ENCODE peak calls at places on chromosomes 2 and 18, in seven cellular contexts. I is K562, X is coronary artery, D is PC-9, R is upper lobe of left lung, L is fibroblast of mammary gland, P is osteoblast. W is an unnamed sample.

GRCh38 chr2:27249891-27250651 is 12.8 kb downstream of the SLC30A3 start:
- DNase-seq in I (peak; percentile 91), X (no peak), D (peak; percentile 50), R (peak; percentile 92), L (peak; percentile 40), P (peak; percentile 73), W (no peak)

GRCh38 chr2:67880291-67880761 is 182.5 kb downstream of the C1D start:
- DNase-seq in I (no peak), X (peak; percentile 64), D (no peak), R (peak; percentile 65), L (peak; percentile 41), P (no peak), W (no peak)

GRCh38 chr2:187842978-187843847 is 289.0 kb upstream of the TFPI start:
- DNase-seq in I (peak; percentile 21), X (no peak), D (peak; percentile 0), R (no peak), L (peak; percentile 76), P (no peak), W (no peak)

GRCh38 chr2:27081984-27082772 is 3.8 kb downstream of the EMILIN1 start:
- DNase-seq in I (peak; percentile 53), X (no peak), D (no peak), R (peak; percentile 85), L (no peak), P (peak; percentile 78), W (no peak)

GRCh38 chr2:238446371-238446770 is 19.6 kb downstream of the ASB1 start:
- DNase-seq in I (no peak), X (peak; percentile 11), D (no peak), R (no peak), L (no peak), P (no peak), W (no peak)

GRCh38 chr2:161070693-161071479 is 89.3 kb upstream of the TANK start:
- DNase-seq in I (no peak), X (no peak), D (no peak), R (no peak), L (no peak), P (no peak), W (no peak)

GRCh38 chr18:46518438-46518837 is 138.6 kb downstream of the LOXHD1 start:
- DNase-seq in I (no peak), X (no peak), D (peak; percentile 27), R (peak; percentile 27), L (no peak), P (no peak), W (no peak)

GRCh38 chr2:56088411-56088810 is 95.4 kb upstream of the CCDC85A start:
- DNase-seq in I (no peak), X (no peak), D (no peak), R (no peak), L (peak; percentile 10), P (no peak), W (no peak)

GRCh38 chr2:12167525-12168317 is 421.3 kb downstream of the LPIN1 start:
- DNase-seq in I (peak; percentile 57), X (no peak), D (no peak), R (peak; percentile 13), L (no peak), P (no peak), W (no peak)
- TF ChIP-seq CTCF in I (peak; percentile 68), X (no peak), D (no peak), R (peak; percentile 41), L (no peak), P (no peak), W (peak; percentile 76)

DNA sequence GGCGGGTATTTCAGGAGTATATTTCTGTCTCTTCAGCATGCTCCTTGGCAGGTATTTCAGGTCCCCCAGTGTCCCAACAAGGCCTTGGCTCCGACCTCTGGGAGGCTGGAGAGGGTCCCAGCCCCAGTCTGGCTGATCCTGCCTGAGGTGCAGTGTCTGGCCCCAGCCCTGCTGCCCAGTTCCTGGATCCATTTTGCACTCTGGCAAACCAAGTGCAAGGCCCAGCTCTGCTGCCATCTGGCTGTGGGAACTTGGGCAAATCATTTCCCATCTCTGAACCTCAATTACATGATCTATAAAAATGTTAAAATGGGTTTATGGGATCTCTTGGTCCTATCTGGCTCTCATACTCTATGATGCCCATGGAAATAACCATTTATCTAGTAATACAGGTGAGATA is 63.6 kb downstream of the ZBTB7C start:
- DNase-seq in I (no peak), X (no peak), D (no peak), R (peak; percentile 20), L (peak; percentile 34), P (peak; percentile 73), W (no peak)
- TF ChIP-seq CTCF in I (no peak), X (no peak), D (peak; percentile 53), R (peak; percentile 9), L (peak; percentile 59), P (peak; percentile 59), W (peak; percentile 22)

DNA sequence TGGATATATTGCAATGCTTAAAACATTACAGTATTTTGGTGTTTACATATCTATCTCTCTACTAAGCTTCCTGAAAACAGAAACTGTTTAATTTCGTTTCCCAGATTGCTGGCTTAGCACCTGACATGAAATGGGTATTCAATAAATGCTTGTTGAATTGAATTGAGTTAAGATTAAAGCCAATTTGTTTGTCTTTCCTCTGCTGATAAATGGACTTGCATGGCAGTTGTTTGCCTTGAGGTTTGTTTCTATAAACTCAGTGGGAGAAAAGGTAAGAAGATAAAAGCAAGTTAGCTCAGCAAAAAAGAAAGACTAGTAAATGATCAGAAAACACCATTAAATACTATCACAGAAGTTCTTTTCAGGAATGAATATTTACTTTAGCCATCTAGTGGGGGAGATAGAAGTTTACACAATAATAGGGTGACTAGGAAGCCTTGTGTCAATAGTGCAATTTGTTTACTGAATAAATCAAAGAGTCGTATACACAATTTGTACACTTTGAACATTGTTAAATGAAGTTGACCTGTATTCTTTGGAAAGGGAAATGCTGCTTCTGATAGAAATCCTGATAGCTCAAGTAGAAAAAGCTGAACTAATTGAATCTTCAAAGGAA is 754.5 kb upstream of the FAM98A start:
- DNase-seq in I (no peak), X (no peak), D (no peak), R (no peak), L (no peak), P (no peak), W (no peak)
- TF ChIP-seq CTCF in I (no peak), X (no peak), D (no peak), R (no peak), L (no peak), P (no peak), W (peak; percentile 36)

GRCh38 chr2:60677376-60677775 is 78.7 kb upstream of the PAPOLG start:
- DNase-seq in I (no peak), X (no peak), D (no peak), R (no peak), L (no peak), P (no peak), W (no peak)

GRCh38 chr2:60676950-60677349 is 79.1 kb upstream of the PAPOLG start:
- DNase-seq in I (no peak), X (no peak), D (no peak), R (no peak), L (no peak), P (no peak), W (no peak)

GRCh38 chr2:60674524-60675165 is 81.4 kb upstream of the PAPOLG start:
- DNase-seq in I (peak; percentile 83), X (peak; percentile 81), D (peak; percentile 82), R (peak; percentile 72), L (peak; percentile 62), P (peak; percentile 88), W (peak; percentile 85)

GRCh38 chr2:60678551-60678950 is 77.5 kb upstream of the PAPOLG start:
- DNase-seq in I (no peak), X (no peak), D (no peak), R (no peak), L (no peak), P (no peak), W (no peak)

DNA sequence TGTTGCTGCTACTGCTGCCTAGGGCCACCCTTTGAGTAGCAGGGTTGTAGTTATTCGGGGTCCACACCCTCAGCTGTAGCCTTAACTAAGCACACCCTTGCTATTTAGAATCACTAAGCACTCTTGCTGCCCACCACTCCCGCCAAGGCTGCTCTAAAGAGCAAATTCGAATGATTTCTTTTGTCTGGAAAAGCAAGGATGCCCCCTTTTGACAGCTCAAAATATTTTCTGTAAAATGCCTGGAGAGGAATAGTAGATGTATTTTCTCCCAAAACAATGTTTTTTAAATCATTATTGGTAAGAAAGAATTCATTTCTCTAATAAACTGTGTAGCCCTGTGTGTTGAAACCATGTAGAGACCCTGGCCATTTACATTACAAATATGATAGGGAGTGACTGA is 80.8 kb upstream of the PAPOLG start:
- DNase-seq in I (no peak), X (no peak), D (no peak), R (no peak), L (no peak), P (no peak), W (no peak)
- TF ChIP-seq CTCF in I (no peak), X (no peak), D (no peak), R (no peak), L (no peak), P (no peak), W (no peak)

GRCh38 chr2:43950383-43951008 is 45.3 kb downstream of the LRPPRC start:
- DNase-seq in I (no peak), X (no peak), D (no peak), R (no peak), L (peak; percentile 44), P (no peak), W (no peak)
- TF ChIP-seq CTCF in I (peak; percentile 13), X (no peak), D (peak; percentile 70), R (peak; percentile 28), L (peak; percentile 33), P (peak; percentile 49), W (peak; percentile 69)

DNA sequence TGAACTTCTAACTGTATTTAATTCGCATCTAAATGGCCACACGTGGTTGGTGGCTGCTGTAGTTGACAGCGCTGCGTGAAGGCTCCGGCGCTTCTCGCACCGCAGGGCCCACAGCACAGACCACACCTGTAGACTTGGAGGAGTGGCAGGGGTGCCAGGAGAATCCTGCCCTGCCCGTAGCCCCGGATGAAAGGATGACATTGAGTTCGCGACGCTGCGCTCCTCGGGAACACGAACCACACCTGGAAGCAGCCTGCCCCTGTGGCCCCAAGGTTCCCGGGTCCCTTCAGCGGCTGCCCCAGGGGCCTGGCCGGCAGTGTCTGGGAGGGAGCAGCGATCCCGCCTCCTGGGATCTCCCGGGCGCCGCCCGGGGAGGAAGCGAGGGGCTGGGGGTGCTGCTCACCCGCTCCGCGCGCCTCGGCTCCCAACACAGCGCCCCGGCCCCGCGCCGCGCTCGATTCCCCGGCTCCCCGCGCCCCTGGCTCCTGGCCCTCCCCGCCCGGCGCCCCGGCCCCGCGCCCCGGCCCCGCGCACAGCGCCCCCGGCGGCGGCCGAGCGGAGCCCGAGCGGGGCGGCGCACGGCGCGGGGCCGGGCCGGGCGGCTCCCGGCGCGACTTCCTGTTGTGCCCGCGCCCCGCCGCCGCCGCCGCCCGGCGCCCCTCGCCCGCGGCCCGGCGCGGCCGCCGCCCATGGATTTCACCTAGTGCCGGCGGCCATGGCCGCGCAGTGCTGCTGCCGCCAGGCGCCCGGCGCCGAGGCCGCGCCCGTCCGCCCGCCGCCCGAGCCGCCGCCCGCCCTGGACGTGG is at the start of gene RNPEPL1:
- DNase-seq in I (peak; percentile 58), X (no peak), D (peak; percentile 62), R (peak; percentile 94), L (no peak), P (peak; percentile 97), W (peak; percentile 71)
- TF ChIP-seq CTCF in I (no peak), X (no peak), D (peak; percentile 26), R (peak; percentile 28), L (no peak), P (no peak), W (peak; percentile 26)

W was measured in type B pancreatic cell.